ENCODE peak calls at places on chromosomes 16 and 17, in four cellular contexts. B, E, W and O are unnamed samples.
A peak's percentile ranks its signal among the peaks of the same experiment; 100 is the strongest.

GRCh38 chr17:36742267-36743000 is 141.1 kb downstream of the MRM1 start:
- DNase-seq in B (peak; percentile 53), E (peak; percentile 69), W (peak; percentile 92), O (no peak)

GRCh38 chr17:30905742-30906100 is 317 bp downstream of the TEFM start:
- DNase-seq in B (no peak), E (peak; percentile 43), W (no peak), O (no peak)

GRCh38 chr17:31266042-31266441 is 31.0 kb downstream of the OMG start:
- DNase-seq in B (no peak), E (no peak), W (peak; percentile 45), O (no peak)

GRCh38 chr17:29880031-29880430 is 50.0 kb downstream of the SSH2 start:
- DNase-seq in B (no peak), E (no peak), W (no peak), O (no peak)

GRCh38 chr17:40419559-40420331 is 2.0 kb upstream of the TOP2A start:
- DNase-seq in B (no peak), E (no peak), W (no peak), O (no peak)

GRCh38 chr17:386145-386876 is 33.7 kb upstream of the RPH3AL start:
- DNase-seq in B (peak; percentile 92), E (peak; percentile 86), W (peak; percentile 53), O (no peak)

GRCh38 chr16:30565984-30566383 is 5.5 kb downstream of the ZNF688 start:
- DNase-seq in B (no peak), E (no peak), W (no peak), O (no peak)

GRCh38 chr17:28018439-28019070 is 23.9 kb upstream of the NLK start:
- DNase-seq in B (no peak), E (no peak), W (no peak), O (peak; percentile 33)

GRCh38 chr17:17837966-17838962 is 1.5 kb upstream of the SREBF1 start:
- DNase-seq in B (peak; percentile 72), E (peak; percentile 93), W (peak; percentile 96), O (peak; percentile 24)

DNA sequence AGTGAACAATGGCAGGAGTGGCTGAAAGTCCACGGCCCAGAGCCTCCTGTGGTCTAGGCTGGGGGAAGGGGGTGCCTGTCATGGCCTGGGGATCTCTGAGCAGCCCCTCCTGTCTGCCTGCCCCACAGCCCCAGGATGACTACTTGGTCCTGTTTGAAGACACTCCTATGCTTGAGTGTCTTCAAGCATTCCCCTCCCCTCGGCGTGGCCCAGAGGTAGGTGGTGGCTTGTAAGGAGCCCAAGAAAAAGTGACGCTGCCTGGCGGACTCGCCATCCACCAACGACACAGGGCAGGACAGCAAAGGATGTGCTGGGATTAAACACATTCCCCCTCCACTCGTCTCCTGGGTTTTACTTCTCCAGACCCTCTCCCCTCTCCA is 5.7 kb downstream of the SULT1A1 start:
- DNase-seq in B (no peak), E (no peak), W (no peak), O (no peak)
- H4K5ac ChIP-seq in B (no peak overlapping the region), E (no peak overlapping the region), W (no peak overlapping the region), O (no peak overlapping the region)

GRCh38 chr17:3506054-3506453 is 30.3 kb downstream of the ASPA start:
- DNase-seq in B (no peak), E (peak; percentile 15), W (no peak), O (no peak)
- H4K5ac ChIP-seq in B (no peak overlapping the region), E (no peak overlapping the region), W (no peak overlapping the region), O (no peak overlapping the region)

GRCh38 chr16:71880176-71880575 is 3.8 kb downstream of the ZNF821 start:
- DNase-seq in B (no peak), E (no peak), W (no peak), O (no peak)
- H4K5ac ChIP-seq in B (no peak overlapping the region), E (no peak overlapping the region), W (no peak overlapping the region), O (no peak overlapping the region)

DNA sequence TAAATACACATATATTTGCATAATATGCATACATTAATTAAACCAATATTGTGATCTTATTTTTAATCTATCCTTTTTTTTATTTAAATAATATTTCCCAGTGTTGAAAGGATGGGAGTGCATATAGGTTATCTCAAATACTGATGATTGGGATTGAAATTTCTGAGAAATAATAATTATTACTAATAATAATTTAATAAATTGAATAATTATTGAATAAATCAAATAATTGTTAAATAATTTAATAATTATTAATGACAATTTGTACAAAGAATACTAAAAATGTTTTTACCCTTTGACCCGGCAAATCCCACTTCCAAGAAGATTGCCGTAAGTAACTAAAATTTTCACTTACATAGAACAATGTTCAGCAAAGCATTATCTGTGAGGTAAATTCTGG is 148.9 kb downstream of the ZNF18 start:
- DNase-seq in B (no peak), E (no peak), W (no peak), O (no peak)
- H4K5ac ChIP-seq in B (no peak overlapping the region), E (no peak overlapping the region), W (no peak overlapping the region), O (no peak overlapping the region)

GRCh38 chr16:14088155-14088753 is 17.1 kb downstream of the MRTFB start:
- DNase-seq in B (no peak), E (no peak), W (no peak), O (no peak)
- H4K5ac ChIP-seq in B (no peak overlapping the region), E (no peak overlapping the region), W (no peak overlapping the region), O (no peak overlapping the region)

GRCh38 chr17:66574123-66574522 is 260.8 kb upstream of the CACNG5 start:
- DNase-seq in B (no peak), E (peak; percentile 4), W (no peak), O (no peak)
- H4K5ac ChIP-seq in B (no peak overlapping the region), E (no peak overlapping the region), W (no peak overlapping the region), O (no peak overlapping the region)

GRCh38 chr17:38561416-38562214 is 44.1 kb downstream of the SRCIN1 start:
- DNase-seq in B (no peak), E (peak; percentile 73), W (peak; percentile 65), O (no peak)
- H4K5ac ChIP-seq in B (no peak overlapping the region), E (no peak overlapping the region), W (no peak overlapping the region), O (no peak overlapping the region)

GRCh38 chr17:65052585-65052984 is 4.0 kb downstream of the GNA13 start:
- DNase-seq in B (no peak), E (no peak), W (no peak), O (no peak)
- H4K5ac ChIP-seq in B (no peak overlapping the region), E (no peak overlapping the region), W (no peak overlapping the region), O (no peak overlapping the region)